ENCODE peak calls at places on chromosomes 6 and 20, in six cellular contexts. B, K, X, W, L and F are unnamed samples.

GRCh38 chr6:119348308-119349040 is 1.1 kb downstream of the MAN1A1 start:
- DNase-seq in W (no peak), L (peak), B (peak), K (peak), X (peak), F (peak)

GRCh38 chr6:2962636-2963035 is 8.7 kb downstream of the SERPINB6 start:
- DNase-seq in X (no peak), B (no peak), W (no peak), K (peak), L (no peak), F (no peak)

GRCh38 chr6:112911949-112912348 is 564.8 kb downstream of the RFPL4B start:
- DNase-seq in L (no peak), K (no peak), W (no peak), B (no peak), X (no peak), F (no peak)

GRCh38 chr6:50822078-50822476 is 3.4 kb downstream of the TFAP2B start:
- DNase-seq in L (no peak), X (no peak), W (no peak), K (no peak), B (no peak), F (peak)

GRCh38 chr6:131065112-131065823 is 2.2 kb upstream of the EPB41L2 start:
- DNase-seq in K (peak), L (no peak), B (no peak), X (no peak), W (peak), F (peak)

GRCh38 chr6:43973351-43973750 is 153.9 kb downstream of the MRPL14 start:
- DNase-seq in K (no peak), B (no peak), X (no peak), W (peak), L (no peak), F (peak)

GRCh38 chr6:119285908-119286625 is 63.5 kb downstream of the MAN1A1 start:
- DNase-seq in W (no peak), K (no peak), X (no peak), B (no peak), L (no peak), F (peak)

GRCh38 chr6:143063631-143064030 is 2.9 kb downstream of the AIG1 start:
- DNase-seq in B (no peak), W (no peak), L (no peak), X (no peak), K (no peak), F (no peak)

GRCh38 chr20:60254901-60255411 is 296.7 kb downstream of the CDH26 start:
- DNase-seq in X (no peak), W (no peak), K (no peak), B (no peak), L (no peak), F (peak)